ENCODE peak calls at places on chromosome 22, in five cellular contexts. E, Q, D, M and H are unnamed samples.

GRCh38 chr22:28939394-28939793 is 56.0 kb downstream of the ZNRF3 start:
- DNase-seq in E (no peak), M (no peak), Q (no peak), D (no peak), H (no peak)

GRCh38 chr22:46072981-46073682 is 77.2 kb upstream of the PPARA start:
- DNase-seq in D (no peak), M (no peak), E (no peak), Q (no peak), H (no peak)

GRCh38 chr22:29032014-29032475 is 29.6 kb downstream of the C22orf31 start:
- DNase-seq in M (no peak), Q (no peak), D (no peak), E (no peak), H (no peak)

GRCh38 chr22:37472418-37473006 is 13.7 kb downstream of the MFNG start:
- DNase-seq in D (peak; percentile 42), Q (peak; percentile 28), M (no peak), E (peak; percentile 12), H (no peak)

GRCh38 chr22:50308597-50308935 is 1.1 kb upstream of the PLXNB2 start:
- DNase-seq in Q (peak; percentile 40), E (peak; percentile 88), M (no peak), D (peak; percentile 88), H (peak; percentile 69)

GRCh38 chr22:45284705-45285305 is at the start of gene UPK3A:
- DNase-seq in Q (no peak), D (no peak), M (no peak), E (no peak), H (no peak)

GRCh38 chr22:29124777-29125506 is 52.1 kb downstream of the KREMEN1 start:
- DNase-seq in Q (no peak), M (no peak), D (no peak), E (no peak), H (no peak)

GRCh38 chr22:46935506-46936377 is 173.3 kb downstream of the TBC1D22A start:
- DNase-seq in D (no peak), Q (no peak), E (no peak), M (no peak), H (no peak)

GRCh38 chr22:39313258-39314001 is 6.0 kb downstream of the RPL3 start:
- DNase-seq in E (no peak), Q (no peak), M (no peak), D (no peak), H (no peak)

GRCh38 chr22:27626675-27627443 is 174.7 kb downstream of the MN1 start:
- DNase-seq in M (no peak), E (no peak), D (no peak), Q (no peak), H (no peak)

GRCh38 chr22:27468712-27469111 is 332.8 kb downstream of the MN1 start:
- DNase-seq in M (no peak), E (no peak), Q (no peak), D (no peak), H (no peak)

GRCh38 chr22:45157907-45158306 is 5.8 kb upstream of the NUP50 start:
- DNase-seq in E (no peak), D (no peak), M (no peak), Q (no peak), H (no peak)

GRCh38 chr22:43158778-43159483 is 7.6 kb downstream of the TSPO start:
- DNase-seq in E (no peak), M (no peak), Q (no peak), D (no peak), H (no peak)

GRCh38 chr22:43162412-43163150 is 11.2 kb downstream of the TSPO start:
- DNase-seq in D (no peak), Q (no peak), M (no peak), E (no peak), H (no peak)

GRCh38 chr22:43157874-43158546 is 6.7 kb downstream of the TSPO start:
- DNase-seq in M (no peak), E (no peak), Q (no peak), D (no peak), H (no peak)

GRCh38 chr22:43160497-43161126 is 9.3 kb downstream of the TSPO start:
- DNase-seq in Q (no peak), M (no peak), E (no peak), D (no peak), H (no peak)

DNA sequence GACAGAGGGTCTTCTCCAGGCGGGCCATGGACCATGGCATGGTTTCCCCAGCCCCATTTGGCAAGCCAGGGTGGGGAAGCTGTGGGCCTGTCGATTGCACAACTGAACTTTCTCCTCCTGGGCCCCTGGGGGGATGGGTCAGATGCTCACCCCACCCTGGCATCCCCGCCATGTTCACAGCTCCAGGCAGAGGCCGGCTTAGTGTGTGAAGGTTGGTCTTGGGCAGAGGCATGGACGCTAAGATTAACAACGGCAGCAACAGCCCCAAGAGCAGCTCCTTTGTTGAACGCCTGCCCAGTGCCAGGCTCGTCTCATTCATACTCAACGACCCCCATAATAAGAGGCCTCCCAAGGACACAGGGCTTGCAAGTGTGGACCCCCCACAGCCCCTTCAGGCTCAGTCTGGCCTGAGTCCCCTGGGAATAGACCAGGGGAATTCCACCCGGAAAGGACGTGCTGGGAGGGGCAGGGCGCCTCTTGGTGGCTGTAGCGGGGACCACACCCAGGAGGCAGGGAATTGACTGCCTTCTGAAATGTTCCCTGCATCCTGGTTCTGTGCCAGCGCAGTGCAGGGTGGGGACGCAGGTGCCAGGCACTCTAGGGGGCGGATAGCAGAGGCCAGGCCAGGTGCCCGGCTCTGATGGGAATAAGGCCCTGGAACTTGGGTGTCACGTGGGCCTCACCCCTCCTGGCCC is 8.3 kb downstream of the TSPO start:
- DNase-seq in D (peak; percentile 20), Q (no peak), E (no peak), M (no peak), H (no peak)
- TF ChIP-seq CTCF in D (peak; percentile 22), Q (peak; percentile 25), E (peak; percentile 14), M (peak; percentile 17), H (peak; percentile 60)

DNA sequence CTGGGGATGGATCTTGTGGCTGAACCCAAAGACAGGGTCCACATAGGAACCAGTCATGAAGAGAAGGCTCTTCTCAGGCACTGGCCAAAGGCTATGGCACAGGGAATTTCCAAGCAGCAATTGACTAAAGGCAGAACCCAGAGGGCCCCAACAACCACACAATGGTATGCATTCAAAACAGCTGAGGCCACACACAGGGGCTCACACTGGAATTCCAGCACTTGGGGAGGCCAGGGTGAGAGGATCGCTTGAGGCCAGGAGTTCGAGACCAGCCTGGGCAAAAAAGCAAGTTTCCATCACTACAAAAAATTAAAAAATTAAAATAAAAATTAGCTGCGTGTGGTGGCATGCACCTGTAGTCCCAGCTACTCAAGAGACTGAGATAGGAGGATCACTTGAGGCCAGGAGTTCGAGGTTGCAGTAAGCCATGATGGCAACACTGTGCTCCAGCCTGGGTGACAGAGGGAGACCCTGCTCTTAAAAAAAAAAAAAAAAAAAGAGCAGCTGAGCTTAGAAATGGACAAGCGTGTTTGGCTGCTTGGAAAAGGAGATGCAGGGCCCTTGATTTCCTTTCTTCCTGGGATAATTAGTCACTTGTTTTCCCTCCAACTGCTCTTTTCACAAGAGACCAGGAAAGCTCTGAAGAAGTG is 44.6 kb downstream of the MYH9 start:
- DNase-seq in M (no peak), Q (no peak), E (no peak), D (no peak), H (no peak)
- TF ChIP-seq CTCF in M (no peak), Q (no peak), E (no peak), D (no peak), H (no peak)

GRCh38 chr22:20254975-20255946 is 12.9 kb downstream of the RTN4R start:
- DNase-seq in M (no peak), D (no peak), E (no peak), Q (no peak), H (no peak)

GRCh38 chr22:20257474-20258299 is 10.4 kb downstream of the RTN4R start:
- DNase-seq in D (no peak), Q (no peak), E (no peak), M (no peak), H (no peak)

GRCh38 chr22:20256562-20257473 is 11.3 kb downstream of the RTN4R start:
- DNase-seq in E (no peak), M (no peak), Q (no peak), D (no peak), H (no peak)

GRCh38 chr22:20258584-20259335 is 9.4 kb downstream of the RTN4R start:
- DNase-seq in D (no peak), Q (no peak), M (no peak), E (no peak), H (no peak)

GRCh38 chr22:20256042-20256441 is 12.1 kb downstream of the RTN4R start:
- DNase-seq in Q (no peak), D (no peak), M (no peak), E (no peak), H (no peak)
- TF ChIP-seq CTCF in Q (no peak), D (no peak), M (no peak), E (no peak), H (no peak)

DNA sequence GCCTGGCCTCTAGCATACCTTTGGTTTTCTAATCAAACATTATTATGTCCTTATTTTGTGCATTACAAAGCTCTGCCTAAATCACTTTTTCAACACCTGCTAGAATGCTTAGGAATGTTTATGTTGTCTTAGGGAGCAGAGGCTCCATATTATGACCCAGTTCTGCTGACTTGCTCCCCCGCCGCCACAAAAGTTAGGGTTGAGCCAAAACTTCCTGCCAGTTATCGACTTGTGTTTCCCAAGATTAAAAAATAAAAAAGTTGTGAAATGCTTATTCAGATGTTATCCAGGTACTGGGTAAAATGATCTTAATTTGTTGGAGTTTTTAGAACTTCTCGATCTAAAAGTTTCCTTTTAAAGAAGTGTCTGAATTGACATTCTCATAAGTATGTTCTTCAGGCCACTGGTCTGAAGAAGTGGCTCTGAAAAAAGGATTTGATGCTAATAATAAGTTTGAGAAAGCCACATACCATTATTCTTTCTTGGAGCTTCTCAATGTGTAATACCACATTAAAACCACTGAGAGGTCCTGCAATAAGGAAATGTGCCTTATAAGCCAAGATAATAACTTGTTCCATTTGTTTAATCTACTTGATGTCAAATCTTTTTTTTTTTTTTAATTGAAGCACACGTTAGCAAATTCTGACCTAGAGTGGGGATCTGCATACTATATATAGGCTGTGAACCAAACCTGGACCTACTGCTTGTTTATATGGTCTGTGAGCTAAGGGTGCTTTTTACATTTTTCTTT is 2.2 kb downstream of the RNF185 start:
- DNase-seq in D (no peak), M (no peak), Q (no peak), E (peak; percentile 56), H (no peak)
- TF ChIP-seq CTCF in D (peak; percentile 12), M (no peak), Q (no peak), E (peak; percentile 44), H (peak; percentile 59)

GRCh38 chr22:25880524-25880923 is 138.5 kb downstream of the MYO18B start:
- DNase-seq in D (no peak), E (no peak), Q (no peak), M (no peak), H (no peak)
- TF ChIP-seq CTCF in D (no peak), E (no peak), Q (no peak), M (no peak), H (no peak)